ENCODE peak calls at places on chromosomes 1 and 21, in seven cellular contexts. One of them, this sample, is unnamed.

GRCh38 chr1:207336559-207337467 is 15.3 kb downstream of the CD55 start:
- DNase-seq in neural progenitor cell: no peak
- DNase-seq in endothelial cell of umbilical vein: no peak
- DNase-seq in pancreas: no peak
- DNase-seq in fibroblast of mammary gland: peak
- DNase-seq in brain microvascular endothelial cell: peak
- DNase-seq in upper lobe of right lung: no peak
- DNase-seq in this sample: no peak

GRCh38 chr21:34122047-34122446 is 48.7 kb downstream of the MRPS6 start:
- DNase-seq in neural progenitor cell: no peak
- DNase-seq in upper lobe of right lung: no peak
- DNase-seq in pancreas: no peak
- DNase-seq in fibroblast of mammary gland: no peak
- DNase-seq in brain microvascular endothelial cell: no peak
- DNase-seq in endothelial cell of umbilical vein: no peak
- DNase-seq in this sample: no peak

GRCh38 chr1:177847843-177848242 is 122.0 kb downstream of the SEC16B start:
- DNase-seq in neural progenitor cell: no peak
- DNase-seq in brain microvascular endothelial cell: peak
- DNase-seq in fibroblast of mammary gland: peak
- DNase-seq in pancreas: no peak
- DNase-seq in endothelial cell of umbilical vein: no peak
- DNase-seq in upper lobe of right lung: no peak
- DNase-seq in this sample: peak

GRCh38 chr1:216740334-216740733 is 17.1 kb upstream of the ESRRG start:
- DNase-seq in endothelial cell of umbilical vein: no peak
- DNase-seq in fibroblast of mammary gland: no peak
- DNase-seq in neural progenitor cell: no peak
- DNase-seq in upper lobe of right lung: no peak
- DNase-seq in pancreas: no peak
- DNase-seq in brain microvascular endothelial cell: no peak
- DNase-seq in this sample: no peak

GRCh38 chr1:186188004-186188539 is 187.0 kb downstream of the TPR start:
- DNase-seq in upper lobe of right lung: no peak
- DNase-seq in brain microvascular endothelial cell: peak
- DNase-seq in endothelial cell of umbilical vein: peak
- DNase-seq in neural progenitor cell: no peak
- DNase-seq in pancreas: no peak
- DNase-seq in fibroblast of mammary gland: peak
- DNase-seq in this sample: peak

GRCh38 chr1:25006770-25007169 is 76.7 kb upstream of the RUNX3 start:
- DNase-seq in neural progenitor cell: no peak
- DNase-seq in upper lobe of right lung: no peak
- DNase-seq in fibroblast of mammary gland: no peak
- DNase-seq in pancreas: no peak
- DNase-seq in brain microvascular endothelial cell: peak
- DNase-seq in endothelial cell of umbilical vein: no peak
- DNase-seq in this sample: no peak

GRCh38 chr1:150922519-150922975 is 3.6 kb upstream of the SETDB1 start:
- DNase-seq in pancreas: no peak
- DNase-seq in endothelial cell of umbilical vein: peak
- DNase-seq in fibroblast of mammary gland: peak
- DNase-seq in brain microvascular endothelial cell: peak
- DNase-seq in neural progenitor cell: peak
- DNase-seq in upper lobe of right lung: no peak
- DNase-seq in this sample: peak

GRCh38 chr1:200353232-200353631 is 56.6 kb downstream of the ZNF281 start:
- DNase-seq in neural progenitor cell: no peak
- DNase-seq in endothelial cell of umbilical vein: no peak
- DNase-seq in brain microvascular endothelial cell: no peak
- DNase-seq in fibroblast of mammary gland: peak
- DNase-seq in pancreas: no peak
- DNase-seq in upper lobe of right lung: no peak
- DNase-seq in this sample: no peak

GRCh38 chr1:1165485-1165884 is 8.2 kb upstream of the TTLL10 start:
- DNase-seq in upper lobe of right lung: no peak
- DNase-seq in endothelial cell of umbilical vein: no peak
- DNase-seq in neural progenitor cell: no peak
- DNase-seq in brain microvascular endothelial cell: no peak
- DNase-seq in pancreas: no peak
- DNase-seq in fibroblast of mammary gland: no peak
- DNase-seq in this sample: no peak

GRCh38 chr1:1163538-1164070 is 10.1 kb upstream of the TTLL10 start:
- DNase-seq in fibroblast of mammary gland: no peak
- DNase-seq in brain microvascular endothelial cell: no peak
- DNase-seq in endothelial cell of umbilical vein: no peak
- DNase-seq in upper lobe of right lung: no peak
- DNase-seq in pancreas: no peak
- DNase-seq in neural progenitor cell: no peak
- DNase-seq in this sample: no peak

GRCh38 chr1:1165900-1166421 is 7.7 kb upstream of the TTLL10 start:
- DNase-seq in endothelial cell of umbilical vein: no peak
- DNase-seq in fibroblast of mammary gland: no peak
- DNase-seq in neural progenitor cell: no peak
- DNase-seq in upper lobe of right lung: no peak
- DNase-seq in pancreas: no peak
- DNase-seq in brain microvascular endothelial cell: no peak
- DNase-seq in this sample: no peak

GRCh38 chr1:1164361-1164700 is 9.3 kb upstream of the TTLL10 start:
- DNase-seq in neural progenitor cell: no peak
- DNase-seq in upper lobe of right lung: no peak
- DNase-seq in pancreas: no peak
- DNase-seq in endothelial cell of umbilical vein: no peak
- DNase-seq in brain microvascular endothelial cell: no peak
- DNase-seq in fibroblast of mammary gland: no peak
- DNase-seq in this sample: no peak

GRCh38 chr1:1164701-1165451 is 8.8 kb upstream of the TTLL10 start:
- DNase-seq in brain microvascular endothelial cell: no peak
- DNase-seq in upper lobe of right lung: no peak
- DNase-seq in fibroblast of mammary gland: no peak
- DNase-seq in neural progenitor cell: peak
- DNase-seq in pancreas: peak
- DNase-seq in endothelial cell of umbilical vein: no peak
- DNase-seq in this sample: no peak
- H3K4me3 ChIP-seq in brain microvascular endothelial cell: no peak
- H3K4me3 ChIP-seq in upper lobe of right lung: peak
- H3K4me3 ChIP-seq in fibroblast of mammary gland: no peak
- H3K4me3 ChIP-seq in neural progenitor cell: no peak
- H3K4me3 ChIP-seq in pancreas: peak
- H3K4me3 ChIP-seq in endothelial cell of umbilical vein: no peak
- H3K4me3 ChIP-seq in this sample: no peak

GRCh38 chr1:92029241-92029922 is 403 bp upstream of the EPHX4 start:
- DNase-seq in fibroblast of mammary gland: no peak
- DNase-seq in endothelial cell of umbilical vein: peak
- DNase-seq in upper lobe of right lung: no peak
- DNase-seq in pancreas: no peak
- DNase-seq in neural progenitor cell: peak
- DNase-seq in brain microvascular endothelial cell: peak
- DNase-seq in this sample: no peak

GRCh38 chr1:92031281-92032110 is 1.7 kb downstream of the EPHX4 start:
- DNase-seq in upper lobe of right lung: no peak
- DNase-seq in neural progenitor cell: no peak
- DNase-seq in fibroblast of mammary gland: peak
- DNase-seq in pancreas: no peak
- DNase-seq in brain microvascular endothelial cell: no peak
- DNase-seq in endothelial cell of umbilical vein: no peak
- DNase-seq in this sample: no peak

DNA sequence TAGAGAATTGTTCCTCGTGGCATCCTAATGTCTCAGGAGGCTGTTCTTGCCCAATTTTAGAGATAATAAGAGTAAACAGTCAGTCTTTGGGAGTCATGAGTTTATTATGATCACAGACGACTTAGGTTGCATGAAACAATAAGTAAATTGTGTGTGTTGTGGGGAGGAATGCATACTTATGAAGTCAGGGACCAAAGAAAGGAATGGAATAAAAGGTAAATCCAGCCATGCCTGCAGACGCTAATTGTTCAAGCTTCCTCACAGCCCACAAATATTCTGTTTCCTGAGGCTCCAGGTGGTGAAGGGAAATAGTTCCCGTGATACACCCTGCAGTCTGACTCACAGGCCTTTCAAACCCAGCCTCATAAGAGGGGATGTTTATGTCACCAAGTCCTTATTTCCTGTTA is 919 bp downstream of the EPHX4 start:
- DNase-seq in endothelial cell of umbilical vein: peak
- DNase-seq in pancreas: no peak
- DNase-seq in brain microvascular endothelial cell: no peak
- DNase-seq in upper lobe of right lung: no peak
- DNase-seq in fibroblast of mammary gland: no peak
- DNase-seq in neural progenitor cell: peak
- DNase-seq in this sample: no peak
- H3K4me3 ChIP-seq in endothelial cell of umbilical vein: no peak
- H3K4me3 ChIP-seq in pancreas: no peak
- H3K4me3 ChIP-seq in brain microvascular endothelial cell: peak
- H3K4me3 ChIP-seq in upper lobe of right lung: no peak
- H3K4me3 ChIP-seq in fibroblast of mammary gland: no peak
- H3K4me3 ChIP-seq in neural progenitor cell: peak
- H3K4me3 ChIP-seq in this sample: no peak

GRCh38 chr1:155254714-155255242 is 505 bp downstream of the ENTREP3 start:
- DNase-seq in neural progenitor cell: peak
- DNase-seq in upper lobe of right lung: peak
- DNase-seq in endothelial cell of umbilical vein: peak
- DNase-seq in fibroblast of mammary gland: no peak
- DNase-seq in brain microvascular endothelial cell: no peak
- DNase-seq in pancreas: peak
- DNase-seq in this sample: peak

GRCh38 chr1:155255243-155256100 is at the start of gene ENTREP3:
- DNase-seq in pancreas: peak
- DNase-seq in brain microvascular endothelial cell: peak
- DNase-seq in upper lobe of right lung: peak
- DNase-seq in fibroblast of mammary gland: peak
- DNase-seq in endothelial cell of umbilical vein: peak
- DNase-seq in neural progenitor cell: peak
- DNase-seq in this sample: peak

GRCh38 chr1:155254228-155254713 is 1.0 kb downstream of the ENTREP3 start:
- DNase-seq in neural progenitor cell: no peak
- DNase-seq in endothelial cell of umbilical vein: no peak
- DNase-seq in brain microvascular endothelial cell: no peak
- DNase-seq in fibroblast of mammary gland: no peak
- DNase-seq in pancreas: no peak
- DNase-seq in upper lobe of right lung: no peak
- DNase-seq in this sample: peak

GRCh38 chr1:155253797-155254196 is 1.5 kb downstream of the ENTREP3 start:
- DNase-seq in fibroblast of mammary gland: no peak
- DNase-seq in endothelial cell of umbilical vein: no peak
- DNase-seq in upper lobe of right lung: no peak
- DNase-seq in brain microvascular endothelial cell: no peak
- DNase-seq in neural progenitor cell: no peak
- DNase-seq in pancreas: no peak
- DNase-seq in this sample: no peak

DNA sequence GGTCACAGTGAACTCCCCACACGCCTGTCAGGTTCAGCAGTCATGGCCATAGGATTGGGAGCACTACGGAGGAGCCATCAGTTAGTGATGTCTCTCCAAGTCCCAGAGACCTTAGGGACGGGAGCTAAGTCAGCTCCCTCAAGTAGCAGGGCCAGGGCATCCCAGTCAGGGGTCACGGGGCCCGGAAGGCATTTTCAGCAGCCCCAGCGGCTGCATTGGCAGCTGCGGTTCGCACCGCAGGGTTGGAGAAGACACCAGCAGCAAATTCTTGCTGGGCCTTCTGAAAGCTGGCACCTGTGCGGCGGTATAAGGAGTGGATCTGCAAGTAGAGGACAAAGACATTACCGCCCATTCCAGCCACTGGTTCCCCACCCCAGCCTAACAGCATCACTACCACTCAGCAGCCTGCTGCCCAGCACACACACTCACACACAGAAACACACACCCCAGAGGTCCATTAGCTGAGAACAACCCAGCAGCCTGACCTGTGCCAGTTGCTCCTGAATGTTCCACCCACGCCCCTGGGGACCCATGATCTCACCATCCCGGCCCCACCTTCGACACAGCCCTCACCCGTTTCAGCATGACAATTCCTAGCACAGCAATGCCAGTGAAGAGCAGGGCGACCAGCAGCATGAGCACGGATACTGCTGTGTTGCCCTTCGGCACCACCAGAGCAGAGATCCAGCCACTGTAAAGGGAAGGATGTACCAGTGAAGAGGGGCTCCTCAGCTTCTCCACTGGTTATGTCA is 994 bp upstream of the ENTREP3 start:
- DNase-seq in neural progenitor cell: no peak
- DNase-seq in fibroblast of mammary gland: no peak
- DNase-seq in endothelial cell of umbilical vein: no peak
- DNase-seq in pancreas: no peak
- DNase-seq in upper lobe of right lung: no peak
- DNase-seq in brain microvascular endothelial cell: no peak
- DNase-seq in this sample: no peak
- H3K4me3 ChIP-seq in neural progenitor cell: no peak
- H3K4me3 ChIP-seq in fibroblast of mammary gland: peak
- H3K4me3 ChIP-seq in endothelial cell of umbilical vein: no peak
- H3K4me3 ChIP-seq in pancreas: no peak
- H3K4me3 ChIP-seq in upper lobe of right lung: peak
- H3K4me3 ChIP-seq in brain microvascular endothelial cell: no peak
- H3K4me3 ChIP-seq in this sample: peak

GRCh38 chr1:61054636-61055035 is 27.7 kb upstream of the NFIA start:
- DNase-seq in endothelial cell of umbilical vein: no peak
- DNase-seq in pancreas: no peak
- DNase-seq in neural progenitor cell: peak
- DNase-seq in brain microvascular endothelial cell: no peak
- DNase-seq in upper lobe of right lung: no peak
- DNase-seq in fibroblast of mammary gland: no peak
- DNase-seq in this sample: no peak
- H3K4me3 ChIP-seq in endothelial cell of umbilical vein: no peak
- H3K4me3 ChIP-seq in pancreas: no peak
- H3K4me3 ChIP-seq in neural progenitor cell: no peak
- H3K4me3 ChIP-seq in brain microvascular endothelial cell: no peak
- H3K4me3 ChIP-seq in upper lobe of right lung: no peak
- H3K4me3 ChIP-seq in fibroblast of mammary gland: no peak
- H3K4me3 ChIP-seq in this sample: no peak

DNA sequence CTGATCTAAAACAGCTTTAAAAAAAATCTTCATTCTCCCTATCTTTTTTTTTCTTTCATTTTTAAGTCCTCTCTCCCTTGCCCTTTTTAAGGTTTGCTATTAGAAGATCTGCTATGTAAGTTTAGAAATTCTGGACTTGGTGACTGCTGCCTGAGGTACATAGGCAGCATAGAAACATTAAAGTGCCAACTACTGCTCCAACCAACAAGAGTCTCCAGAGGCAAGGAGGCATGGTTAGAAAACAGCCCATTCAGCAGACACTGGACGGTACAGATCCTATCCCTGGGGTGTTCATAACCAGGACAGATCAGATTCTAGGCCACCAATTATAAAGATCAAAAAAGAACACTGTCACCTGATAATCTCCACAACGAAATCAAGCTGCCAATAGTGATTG is 36.6 kb downstream of the GPR3 start:
- DNase-seq in neural progenitor cell: no peak
- DNase-seq in upper lobe of right lung: no peak
- DNase-seq in endothelial cell of umbilical vein: no peak
- DNase-seq in pancreas: no peak
- DNase-seq in fibroblast of mammary gland: no peak
- DNase-seq in brain microvascular endothelial cell: no peak
- DNase-seq in this sample: no peak
- H3K4me3 ChIP-seq in neural progenitor cell: no peak
- H3K4me3 ChIP-seq in upper lobe of right lung: no peak
- H3K4me3 ChIP-seq in endothelial cell of umbilical vein: no peak
- H3K4me3 ChIP-seq in pancreas: no peak
- H3K4me3 ChIP-seq in fibroblast of mammary gland: no peak
- H3K4me3 ChIP-seq in brain microvascular endothelial cell: no peak
- H3K4me3 ChIP-seq in this sample: no peak